ENCODE peak calls at places on chromosomes 12 and 14, in nine cellular contexts. One of them, this sample, is unnamed.

GRCh38 chr12:89448951-89449371 is 75.6 kb downstream of the GALNT4 start:
- DNase-seq in hepatocyte: no peak
- DNase-seq in cardiac fibroblast: no peak
- DNase-seq in brain microvascular endothelial cell: no peak
- DNase-seq in left ventricle myocardium inferior: no peak
- DNase-seq in A549: no peak
- DNase-seq in endothelial cell of umbilical vein: no peak
- DNase-seq in psoas muscle: no peak
- DNase-seq in IMR-90: peak
- DNase-seq in this sample: no peak

GRCh38 chr12:56645201-56645716 is 525 bp downstream of the ATP5F1B start:
- DNase-seq in hepatocyte: peak
- DNase-seq in cardiac fibroblast: no peak
- DNase-seq in brain microvascular endothelial cell: no peak
- DNase-seq in left ventricle myocardium inferior: no peak
- DNase-seq in A549: no peak
- DNase-seq in endothelial cell of umbilical vein: peak
- DNase-seq in psoas muscle: no peak
- DNase-seq in IMR-90: no peak
- DNase-seq in this sample: no peak

GRCh38 chr12:62684586-62685295 is 218.1 kb downstream of the MON2 start:
- DNase-seq in hepatocyte: peak
- DNase-seq in cardiac fibroblast: peak
- DNase-seq in brain microvascular endothelial cell: no peak
- DNase-seq in left ventricle myocardium inferior: peak
- DNase-seq in A549: no peak
- DNase-seq in endothelial cell of umbilical vein: no peak
- DNase-seq in psoas muscle: peak
- DNase-seq in IMR-90: no peak
- DNase-seq in this sample: no peak

GRCh38 chr14:57755018-57755521 is 110.8 kb downstream of the SLC35F4 start:
- DNase-seq in hepatocyte: no peak
- DNase-seq in cardiac fibroblast: no peak
- DNase-seq in brain microvascular endothelial cell: no peak
- DNase-seq in left ventricle myocardium inferior: no peak
- DNase-seq in A549: no peak
- DNase-seq in endothelial cell of umbilical vein: no peak
- DNase-seq in psoas muscle: no peak
- DNase-seq in IMR-90: no peak
- DNase-seq in this sample: no peak

GRCh38 chr14:66403183-66403582 is 83.0 kb upstream of the CCDC196 start:
- DNase-seq in hepatocyte: peak
- DNase-seq in cardiac fibroblast: peak
- DNase-seq in brain microvascular endothelial cell: peak
- DNase-seq in left ventricle myocardium inferior: no peak
- DNase-seq in A549: peak
- DNase-seq in endothelial cell of umbilical vein: peak
- DNase-seq in psoas muscle: no peak
- DNase-seq in IMR-90: peak
- DNase-seq in this sample: no peak

GRCh38 chr12:107684990-107685359 is 624 bp upstream of the PWP1 start:
- DNase-seq in hepatocyte: peak
- DNase-seq in cardiac fibroblast: peak
- DNase-seq in brain microvascular endothelial cell: peak
- DNase-seq in left ventricle myocardium inferior: no peak
- DNase-seq in A549: peak
- DNase-seq in endothelial cell of umbilical vein: no peak
- DNase-seq in psoas muscle: no peak
- DNase-seq in IMR-90: peak
- DNase-seq in this sample: no peak

GRCh38 chr12:31002999-31003398 is 70.7 kb upstream of the DDX11 start:
- DNase-seq in hepatocyte: no peak
- DNase-seq in cardiac fibroblast: no peak
- DNase-seq in brain microvascular endothelial cell: no peak
- DNase-seq in left ventricle myocardium inferior: no peak
- DNase-seq in A549: no peak
- DNase-seq in endothelial cell of umbilical vein: no peak
- DNase-seq in psoas muscle: no peak
- DNase-seq in IMR-90: peak
- DNase-seq in this sample: no peak

GRCh38 chr14:56002876-56003625 is 115.2 kb upstream of the PELI2 start:
- DNase-seq in hepatocyte: no peak
- DNase-seq in cardiac fibroblast: no peak
- DNase-seq in brain microvascular endothelial cell: no peak
- DNase-seq in left ventricle myocardium inferior: no peak
- DNase-seq in A549: no peak
- DNase-seq in endothelial cell of umbilical vein: no peak
- DNase-seq in psoas muscle: no peak
- DNase-seq in IMR-90: no peak
- DNase-seq in this sample: no peak

GRCh38 chr12:104697186-104697585 is 240.4 kb downstream of the CHST11 start:
- DNase-seq in hepatocyte: no peak
- DNase-seq in cardiac fibroblast: no peak
- DNase-seq in brain microvascular endothelial cell: no peak
- DNase-seq in left ventricle myocardium inferior: no peak
- DNase-seq in A549: no peak
- DNase-seq in endothelial cell of umbilical vein: no peak
- DNase-seq in psoas muscle: no peak
- DNase-seq in IMR-90: no peak
- DNase-seq in this sample: no peak

GRCh38 chr14:105944632-105945610 is 418.5 kb downstream of the TMEM121 start:
- DNase-seq in hepatocyte: no peak
- DNase-seq in cardiac fibroblast: no peak
- DNase-seq in brain microvascular endothelial cell: no peak
- DNase-seq in left ventricle myocardium inferior: peak
- DNase-seq in A549: peak
- DNase-seq in endothelial cell of umbilical vein: no peak
- DNase-seq in psoas muscle: peak
- DNase-seq in IMR-90: no peak
- DNase-seq in this sample: no peak

GRCh38 chr14:66137076-66137475 is 349.1 kb upstream of the CCDC196 start:
- DNase-seq in hepatocyte: peak
- DNase-seq in cardiac fibroblast: no peak
- DNase-seq in brain microvascular endothelial cell: no peak
- DNase-seq in left ventricle myocardium inferior: no peak
- DNase-seq in A549: no peak
- DNase-seq in endothelial cell of umbilical vein: no peak
- DNase-seq in psoas muscle: no peak
- DNase-seq in IMR-90: no peak
- DNase-seq in this sample: no peak

GRCh38 chr12:56529656-56530055 is 8.0 kb downstream of the RBMS2 start:
- DNase-seq in hepatocyte: no peak
- DNase-seq in cardiac fibroblast: peak
- DNase-seq in brain microvascular endothelial cell: no peak
- DNase-seq in left ventricle myocardium inferior: no peak
- DNase-seq in A549: no peak
- DNase-seq in endothelial cell of umbilical vein: no peak
- DNase-seq in psoas muscle: no peak
- DNase-seq in IMR-90: no peak
- DNase-seq in this sample: no peak

GRCh38 chr14:105140581-105140980 is 28.0 kb downstream of the JAG2 start:
- DNase-seq in hepatocyte: no peak
- DNase-seq in cardiac fibroblast: no peak
- DNase-seq in brain microvascular endothelial cell: no peak
- DNase-seq in left ventricle myocardium inferior: no peak
- DNase-seq in A549: no peak
- DNase-seq in endothelial cell of umbilical vein: no peak
- DNase-seq in psoas muscle: no peak
- DNase-seq in IMR-90: no peak
- DNase-seq in this sample: peak

GRCh38 chr12:107277850-107278249 is 184.5 kb upstream of the CRY1 start:
- DNase-seq in hepatocyte: no peak
- DNase-seq in cardiac fibroblast: peak
- DNase-seq in brain microvascular endothelial cell: peak
- DNase-seq in left ventricle myocardium inferior: no peak
- DNase-seq in A549: no peak
- DNase-seq in endothelial cell of umbilical vein: peak
- DNase-seq in psoas muscle: no peak
- DNase-seq in IMR-90: peak
- DNase-seq in this sample: no peak

DNA sequence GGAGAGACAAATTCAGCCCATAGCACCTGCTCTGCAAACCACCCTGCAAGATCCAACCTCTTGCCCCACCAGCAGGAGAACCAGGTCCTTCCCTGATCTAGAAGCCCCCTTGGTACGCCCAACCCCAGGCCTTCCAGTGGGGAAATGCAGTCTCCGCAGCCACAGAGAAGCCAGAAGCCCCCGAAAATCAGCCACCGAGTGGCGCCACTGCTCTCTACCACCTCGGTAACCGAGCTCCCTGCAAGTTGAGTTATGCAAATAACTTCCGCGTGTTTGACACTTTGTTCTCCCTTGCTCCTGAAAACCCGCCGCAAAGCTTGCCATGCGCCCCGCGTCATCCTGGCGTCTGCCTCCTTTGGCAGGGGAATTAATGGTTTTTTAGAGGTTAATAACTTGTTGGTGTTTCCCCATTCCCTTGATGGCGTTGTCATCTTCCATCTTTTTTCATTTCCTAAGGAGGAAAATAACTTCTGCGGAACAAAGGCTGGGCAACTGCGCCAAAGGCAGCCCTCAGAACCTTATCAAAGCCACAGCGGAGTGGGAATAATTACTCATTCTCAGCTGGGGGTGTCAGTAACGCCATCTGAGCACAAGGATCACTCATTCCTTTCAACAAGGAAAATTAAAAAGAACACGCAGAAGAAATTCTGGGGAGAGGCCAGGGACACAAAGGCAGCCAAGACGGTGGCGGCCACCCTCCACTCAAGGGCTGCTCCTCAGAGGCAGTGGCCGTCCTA is 60.4 kb downstream of the FZD10 start:
- DNase-seq in hepatocyte: no peak
- DNase-seq in cardiac fibroblast: no peak
- DNase-seq in brain microvascular endothelial cell: no peak
- DNase-seq in left ventricle myocardium inferior: no peak
- DNase-seq in A549: no peak
- DNase-seq in endothelial cell of umbilical vein: no peak
- DNase-seq in psoas muscle: no peak
- DNase-seq in IMR-90: no peak
- DNase-seq in this sample: no peak
- TF ChIP-seq CTCF in hepatocyte: no peak
- TF ChIP-seq CTCF in cardiac fibroblast: no peak
- TF ChIP-seq CTCF in brain microvascular endothelial cell: no peak
- TF ChIP-seq CTCF in left ventricle myocardium inferior: no peak
- TF ChIP-seq CTCF in A549: no peak
- TF ChIP-seq CTCF in endothelial cell of umbilical vein: no peak
- TF ChIP-seq CTCF in psoas muscle: no peak
- TF ChIP-seq CTCF in IMR-90: no peak
- TF ChIP-seq CTCF in this sample: no peak

DNA sequence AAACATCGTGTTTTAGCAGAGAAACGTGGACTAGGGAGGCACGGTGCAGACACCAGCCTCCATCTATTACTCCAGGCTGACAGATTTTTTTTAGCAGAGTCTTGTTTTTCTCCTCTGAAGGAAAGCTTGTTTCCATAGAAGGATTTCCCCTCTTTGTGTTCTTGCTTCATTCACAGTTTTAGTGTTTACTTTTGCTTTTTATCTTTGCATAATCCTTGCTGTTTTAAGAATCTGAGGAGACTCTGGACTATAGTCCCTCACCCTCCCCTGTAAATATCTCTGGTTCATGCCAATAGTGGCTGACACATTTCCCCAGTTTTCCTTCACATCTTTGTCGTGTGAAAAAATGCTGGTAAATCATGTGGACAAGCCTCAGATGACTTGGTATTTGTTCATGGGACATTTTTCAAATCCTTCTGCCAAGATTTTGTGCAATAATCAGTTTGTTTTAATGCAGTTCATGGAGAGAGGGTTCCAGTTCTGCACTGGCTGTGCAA is 39.9 kb upstream of the TMCC3 start:
- DNase-seq in hepatocyte: peak
- DNase-seq in cardiac fibroblast: peak
- DNase-seq in brain microvascular endothelial cell: no peak
- DNase-seq in left ventricle myocardium inferior: no peak
- DNase-seq in A549: no peak
- DNase-seq in endothelial cell of umbilical vein: peak
- DNase-seq in psoas muscle: no peak
- DNase-seq in IMR-90: no peak
- DNase-seq in this sample: no peak
- TF ChIP-seq CTCF in hepatocyte: no peak
- TF ChIP-seq CTCF in cardiac fibroblast: no peak
- TF ChIP-seq CTCF in brain microvascular endothelial cell: no peak
- TF ChIP-seq CTCF in left ventricle myocardium inferior: no peak
- TF ChIP-seq CTCF in A549: no peak
- TF ChIP-seq CTCF in endothelial cell of umbilical vein: no peak
- TF ChIP-seq CTCF in psoas muscle: no peak
- TF ChIP-seq CTCF in IMR-90: no peak
- TF ChIP-seq CTCF in this sample: no peak

DNA sequence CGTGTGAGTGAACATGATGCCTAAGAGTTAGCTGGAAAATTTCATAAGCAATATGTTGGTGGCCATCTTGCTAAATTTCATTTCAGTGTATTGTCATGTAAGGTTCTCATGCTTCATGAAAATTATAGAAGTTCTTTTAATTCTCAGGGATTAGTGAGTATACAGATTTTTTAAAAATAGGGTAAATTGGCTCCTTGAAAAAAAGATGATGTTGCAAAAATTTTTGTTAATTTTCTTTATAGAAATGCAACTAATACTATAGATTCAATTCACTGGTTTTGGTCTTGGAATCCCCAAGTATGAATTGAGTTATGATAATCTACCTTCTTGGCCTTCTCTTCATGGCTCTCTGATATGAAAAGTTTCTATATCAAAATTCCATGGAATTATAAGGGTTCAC is 75.4 kb downstream of the NTN4 start:
- DNase-seq in hepatocyte: no peak
- DNase-seq in cardiac fibroblast: no peak
- DNase-seq in brain microvascular endothelial cell: no peak
- DNase-seq in left ventricle myocardium inferior: no peak
- DNase-seq in A549: no peak
- DNase-seq in endothelial cell of umbilical vein: no peak
- DNase-seq in psoas muscle: no peak
- DNase-seq in IMR-90: no peak
- DNase-seq in this sample: no peak
- TF ChIP-seq CTCF in hepatocyte: no peak
- TF ChIP-seq CTCF in cardiac fibroblast: no peak
- TF ChIP-seq CTCF in brain microvascular endothelial cell: no peak
- TF ChIP-seq CTCF in left ventricle myocardium inferior: no peak
- TF ChIP-seq CTCF in A549: no peak
- TF ChIP-seq CTCF in endothelial cell of umbilical vein: no peak
- TF ChIP-seq CTCF in psoas muscle: no peak
- TF ChIP-seq CTCF in IMR-90: no peak
- TF ChIP-seq CTCF in this sample: no peak

DNA sequence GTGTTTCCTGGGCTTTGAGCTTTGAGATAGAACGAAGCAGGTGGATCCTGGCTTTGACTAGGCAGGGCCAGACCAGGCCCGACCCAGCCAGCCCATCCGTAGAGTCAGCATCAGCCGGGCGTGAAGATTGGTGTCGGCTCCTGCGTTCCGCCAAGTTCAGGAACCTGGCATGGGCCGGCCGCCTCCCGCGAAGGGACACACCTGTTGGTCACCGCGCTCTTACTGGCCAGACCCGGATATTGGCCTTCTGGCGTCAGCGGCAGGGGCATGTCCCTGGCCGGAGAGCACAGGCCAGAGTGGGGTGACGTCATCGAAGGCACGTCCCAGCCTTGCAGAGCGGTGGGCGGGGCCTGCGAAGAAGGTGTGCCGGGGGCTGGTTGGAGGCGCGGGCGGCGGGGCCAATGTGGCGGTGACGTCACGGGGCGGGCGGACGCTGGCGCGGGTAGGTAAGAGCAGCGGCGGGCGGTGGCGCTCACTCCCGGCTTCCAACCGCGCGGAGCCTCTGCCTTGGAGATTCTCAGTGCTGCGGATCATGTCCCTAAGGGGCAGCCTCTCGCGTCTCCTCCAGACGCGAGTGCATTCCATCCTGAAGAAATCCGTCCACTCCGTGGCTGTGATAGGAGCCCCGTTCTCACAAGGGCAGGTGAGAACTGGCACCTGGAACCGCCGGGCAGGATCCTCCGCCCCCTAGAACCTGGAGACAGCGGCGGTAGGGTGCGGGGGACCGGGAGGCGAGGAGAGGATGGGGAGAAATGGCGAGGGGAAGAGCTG is at the start of gene ARG2:
- DNase-seq in hepatocyte: peak
- DNase-seq in cardiac fibroblast: peak
- DNase-seq in brain microvascular endothelial cell: peak
- DNase-seq in left ventricle myocardium inferior: peak
- DNase-seq in A549: peak
- DNase-seq in endothelial cell of umbilical vein: peak
- DNase-seq in psoas muscle: peak
- DNase-seq in IMR-90: peak
- DNase-seq in this sample: peak
- TF ChIP-seq CTCF in hepatocyte: no peak
- TF ChIP-seq CTCF in cardiac fibroblast: no peak
- TF ChIP-seq CTCF in brain microvascular endothelial cell: no peak
- TF ChIP-seq CTCF in left ventricle myocardium inferior: no peak
- TF ChIP-seq CTCF in A549: no peak
- TF ChIP-seq CTCF in endothelial cell of umbilical vein: no peak
- TF ChIP-seq CTCF in psoas muscle: no peak
- TF ChIP-seq CTCF in IMR-90: peak
- TF ChIP-seq CTCF in this sample: peak

This sample was measured in chondrocyte.